ENCODE peak calls at places on chromosomes 5 and 9, in four cellular contexts. N is H1, S is heart left ventricle, R is ovary. Z is an unnamed sample.

GRCh38 chr5:73374520-73375235 is 73.9 kb downstream of the FOXD1 start:
- DNase-seq in R (no peak), S (no peak), N (no peak), Z (no peak)

GRCh38 chr9:71058660-71059059 is 62.8 kb downstream of the TRPM3 start:
- DNase-seq in R (no peak), S (no peak), N (no peak), Z (no peak)

GRCh38 chr5:17132444-17133083 is 84.9 kb upstream of the BASP1 start:
- DNase-seq in N (no peak), S (no peak), R (no peak), Z (peak)

GRCh38 chr5:131740477-131740876 is 56.3 kb downstream of the FNIP1 start:
- DNase-seq in R (no peak), N (no peak), S (no peak), Z (no peak)

GRCh38 chr9:127786773-127787123 is 914 bp downstream of the CDK9 start:
- DNase-seq in N (no peak), S (no peak), R (no peak), Z (no peak)

GRCh38 chr9:85969727-85970126 is 28.8 kb downstream of the NAA35 start:
- DNase-seq in N (no peak), R (no peak), S (no peak), Z (no peak)

GRCh38 chr5:140073296-140073695 is 30.2 kb upstream of the NRG2 start:
- DNase-seq in S (no peak), R (no peak), N (no peak), Z (no peak)

GRCh38 chr5:178357127-178357526 is 124.5 kb upstream of the PHYKPL start:
- DNase-seq in N (peak), S (peak), R (no peak), Z (no peak)

GRCh38 chr5:78129632-78130031 is 164.9 kb downstream of the AP3B1 start:
- DNase-seq in N (no peak), R (no peak), S (no peak), Z (no peak)

GRCh38 chr9:37029304-37029775 is 4.7 kb downstream of the PAX5 start:
- DNase-seq in S (no peak), N (peak), R (no peak), Z (no peak)

GRCh38 chr5:169263591-169263990 is 37.3 kb downstream of the SLIT3 start:
- DNase-seq in S (no peak), N (no peak), R (no peak), Z (no peak)

GRCh38 chr5:131952286-131952857 is 6.9 kb upstream of the MEIKIN start:
- DNase-seq in N (no peak), R (no peak), S (no peak), Z (no peak)

GRCh38 chr5:53407373-53407772 is 73.1 kb upstream of the FST start:
- DNase-seq in S (no peak), R (no peak), N (no peak), Z (no peak)

GRCh38 chr5:87844449-87844848 is 424.2 kb downstream of the TMEM161B start:
- DNase-seq in S (no peak), R (no peak), N (no peak), Z (no peak)

GRCh38 chr5:55480781-55481180 is 54.0 kb downstream of the PLPP1 start:
- DNase-seq in N (no peak), R (no peak), S (no peak), Z (no peak)

GRCh38 chr5:121366515-121366914 is 485.2 kb upstream of the FTMT start:
- DNase-seq in S (no peak), R (no peak), N (no peak), Z (no peak)

GRCh38 chr5:113866763-113867162 is 353.3 kb downstream of the YTHDC2 start:
- DNase-seq in N (no peak), S (no peak), R (no peak), Z (no peak)

GRCh38 chr9:1025131-1025530 is 25.0 kb upstream of the DMRT2 start:
- DNase-seq in R (no peak), S (no peak), N (no peak), Z (no peak)

GRCh38 chr5:38831909-38832308 is 13.9 kb upstream of the OSMR start:
- DNase-seq in R (no peak), S (no peak), N (no peak), Z (no peak)

GRCh38 chr9:108511200-108511756 is 344.5 kb downstream of the ACTL7B start:
- DNase-seq in N (no peak), R (no peak), S (no peak), Z (no peak)

GRCh38 chr5:143551765-143552164 is 148.3 kb upstream of the NR3C1 start:
- DNase-seq in R (no peak), N (no peak), S (no peak), Z (no peak)

GRCh38 chr9:134370213-134370492 is 43.9 kb downstream of the RXRA start:
- DNase-seq in R (peak), S (no peak), N (no peak), Z (no peak)
- TF ChIP-seq POLR2A in R (no peak), S (no peak), N (no peak), Z (no peak)

GRCh38 chr5:373710-374602 is 52.4 kb downstream of the AHRR start:
- DNase-seq in N (peak), R (peak), S (peak), Z (peak)
- TF ChIP-seq POLR2A in N (no peak), R (no peak), S (no peak), Z (no peak)

DNA sequence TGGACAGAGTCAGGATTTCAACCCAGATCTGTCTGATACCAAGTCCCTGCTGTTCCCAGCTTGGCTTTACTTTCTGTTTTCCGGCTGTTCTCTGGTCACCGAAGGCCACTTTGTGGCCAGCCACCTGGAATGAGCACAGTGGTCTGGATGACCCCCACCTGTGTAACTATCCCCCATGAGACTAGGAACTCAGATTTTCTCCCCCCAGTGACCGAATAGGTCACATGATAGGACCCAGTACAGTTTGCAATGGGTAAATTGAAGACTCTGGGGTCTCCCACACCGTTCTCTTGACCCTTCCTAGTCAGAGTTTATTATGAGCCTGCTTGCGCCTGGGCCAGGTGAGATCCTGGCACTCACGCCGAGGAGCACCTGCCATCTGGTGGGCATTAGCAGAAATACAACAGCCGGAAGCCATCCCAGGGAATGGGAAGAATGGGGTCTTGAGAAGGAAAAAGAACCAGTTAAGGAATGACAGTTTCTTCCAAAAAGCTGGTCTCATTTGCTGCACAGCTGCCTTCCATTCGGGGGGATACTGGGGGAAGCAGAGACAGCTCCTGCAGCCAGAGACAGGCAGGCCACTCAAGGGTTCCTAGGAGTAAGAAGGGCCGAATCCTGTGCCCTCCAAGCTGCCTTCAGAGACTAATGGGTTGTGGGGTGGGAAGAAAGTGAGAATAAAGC is 7.1 kb downstream of the PHYHD1 start:
- DNase-seq in R (peak), S (no peak), N (peak), Z (no peak)
- TF ChIP-seq POLR2A in R (no peak), S (no peak), N (no peak), Z (no peak)

GRCh38 chr9:136328622-136329041 is 1.3 kb downstream of the GPSM1 start:
- DNase-seq in S (peak), R (peak), N (no peak), Z (no peak)

GRCh38 chr9:136326777-136327312 is 494 bp upstream of the GPSM1 start:
- DNase-seq in S (no peak), N (no peak), R (no peak), Z (no peak)

GRCh38 chr9:136328011-136328621 is 777 bp downstream of the GPSM1 start:
- DNase-seq in S (peak), R (peak), N (no peak), Z (no peak)

GRCh38 chr9:136326061-136326776 is 1.1 kb upstream of the GPSM1 start:
- DNase-seq in S (peak), N (peak), R (peak), Z (no peak)

DNA sequence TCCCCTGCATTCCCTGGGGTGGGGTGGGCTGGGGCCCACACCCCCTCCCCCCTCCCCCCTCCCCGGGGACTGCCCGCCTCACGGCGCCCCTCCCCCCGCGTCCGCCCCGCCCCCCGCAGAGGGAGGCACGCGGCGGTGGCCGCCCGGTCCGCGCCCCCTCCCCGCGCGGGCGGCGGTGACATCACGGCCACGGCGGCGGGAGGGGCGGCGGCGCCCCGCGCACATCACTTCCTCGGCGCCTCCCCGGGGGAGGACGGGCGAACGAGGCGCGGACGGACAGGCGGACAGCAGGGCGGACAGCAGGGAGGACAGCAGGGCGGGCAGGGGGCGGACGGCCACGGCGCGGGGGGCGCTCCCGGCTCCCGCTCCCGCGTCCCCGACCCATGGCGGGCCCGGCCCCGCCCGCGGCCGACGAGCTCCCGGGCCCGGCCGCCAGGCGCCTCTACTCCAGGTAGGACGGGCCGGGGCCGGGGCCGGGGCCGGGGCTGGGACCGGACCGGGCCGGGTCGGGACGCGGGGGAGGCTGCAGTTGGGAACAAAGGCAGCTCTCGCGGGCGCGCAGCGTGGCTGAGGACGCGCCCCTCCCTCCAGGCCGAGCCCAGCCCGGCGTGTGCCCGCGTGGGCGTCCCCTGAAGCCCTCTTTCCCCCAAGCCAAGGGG is at the start of gene GPSM1:
- DNase-seq in S (peak), R (peak), N (no peak), Z (no peak)
- TF ChIP-seq POLR2A in S (no peak), R (peak), N (no peak), Z (no peak)

GRCh38 chr5:32711693-32712462 is 757 bp downstream of the NPR3 start:
- DNase-seq in S (no peak), N (peak), R (peak), Z (peak)
- TF ChIP-seq POLR2A in S (no peak), N (no peak), R (no peak), Z (no peak)

DNA sequence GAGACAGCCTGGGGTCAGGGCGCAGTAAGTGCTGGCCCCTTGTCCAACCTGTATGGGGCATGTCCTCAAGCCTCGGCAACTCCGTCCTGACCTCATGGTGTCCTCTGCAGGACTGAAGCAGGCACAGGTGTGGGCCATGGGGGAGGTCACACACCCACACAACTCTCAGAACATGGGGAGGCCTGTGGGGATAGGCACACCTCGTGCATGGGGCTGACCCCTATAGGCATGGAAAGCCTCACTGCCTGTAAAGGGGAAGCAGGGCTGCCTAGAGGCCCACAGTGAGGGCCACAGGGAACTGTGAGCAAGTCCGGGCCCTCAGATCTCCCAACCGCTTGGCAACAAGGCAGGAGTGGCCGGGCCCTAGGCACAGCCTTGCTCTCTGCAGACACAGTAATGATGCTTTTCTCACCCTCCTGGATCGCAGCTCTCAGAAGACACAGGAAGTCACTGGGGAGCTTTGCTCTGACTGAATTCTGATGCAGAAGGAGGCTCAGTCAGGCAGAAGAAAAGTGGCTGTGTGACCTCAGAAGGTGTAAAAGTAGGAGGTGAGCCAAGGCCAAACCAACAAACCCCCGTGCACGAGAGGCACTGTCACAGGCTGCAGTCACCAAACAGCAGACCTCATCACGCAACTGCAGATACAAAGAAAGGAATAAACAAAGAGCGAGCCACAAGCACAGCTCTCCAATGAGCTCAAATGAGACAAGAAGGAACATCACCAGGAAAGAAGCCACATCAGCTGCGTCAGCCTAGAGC is 5.4 kb downstream of the IPPK start:
- DNase-seq in S (no peak), N (no peak), R (no peak), Z (no peak)
- TF ChIP-seq POLR2A in S (no peak), N (no peak), R (no peak), Z (no peak)

GRCh38 chr9:78006734-78007133 is 24.9 kb downstream of the GNAQ start:
- DNase-seq in R (no peak), N (no peak), S (no peak), Z (no peak)
- TF ChIP-seq POLR2A in R (no peak), N (no peak), S (no peak), Z (no peak)

DNA sequence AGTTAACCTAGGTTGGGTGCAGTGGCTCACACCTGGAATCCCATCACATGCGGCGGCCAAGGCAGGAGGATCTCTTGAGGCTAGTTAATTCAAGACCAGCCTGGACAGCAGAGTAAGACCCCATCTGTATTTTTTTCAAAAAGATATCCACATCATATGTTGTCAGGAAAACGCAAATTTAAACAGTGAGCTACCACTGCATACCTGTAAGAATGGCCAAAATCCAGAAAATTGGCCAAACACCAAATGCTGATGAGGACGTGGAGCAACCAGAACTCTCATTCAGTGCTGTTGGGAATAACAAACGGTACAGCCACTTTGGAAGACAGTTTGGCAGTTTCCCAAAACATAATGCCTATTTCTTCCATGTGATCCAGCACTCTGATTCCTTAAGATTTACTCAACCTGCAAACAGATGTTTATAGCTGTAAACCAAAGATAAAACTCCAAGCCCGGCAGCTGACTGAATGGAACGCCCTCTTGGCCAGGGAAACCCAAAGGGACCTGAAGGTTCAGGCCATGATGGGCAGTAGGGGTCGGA is 12.4 kb downstream of the CEL start:
- DNase-seq in N (no peak), R (no peak), S (no peak), Z (no peak)
- TF ChIP-seq POLR2A in N (no peak), R (no peak), S (no peak), Z (no peak)

GRCh38 chr9:88808019-88808656 is 183.1 kb upstream of the S1PR3 start:
- DNase-seq in N (no peak), R (no peak), S (no peak), Z (no peak)

GRCh38 chr9:88808761-88809370 is 182.4 kb upstream of the S1PR3 start:
- DNase-seq in N (no peak), R (no peak), S (no peak), Z (no peak)

GRCh38 chr9:88809371-88809770 is 181.9 kb upstream of the S1PR3 start:
- DNase-seq in N (no peak), R (no peak), S (no peak), Z (no peak)

GRCh38 chr9:88805217-88805943 is 185.9 kb upstream of the S1PR3 start:
- DNase-seq in R (no peak), S (no peak), N (no peak), Z (no peak)

DNA sequence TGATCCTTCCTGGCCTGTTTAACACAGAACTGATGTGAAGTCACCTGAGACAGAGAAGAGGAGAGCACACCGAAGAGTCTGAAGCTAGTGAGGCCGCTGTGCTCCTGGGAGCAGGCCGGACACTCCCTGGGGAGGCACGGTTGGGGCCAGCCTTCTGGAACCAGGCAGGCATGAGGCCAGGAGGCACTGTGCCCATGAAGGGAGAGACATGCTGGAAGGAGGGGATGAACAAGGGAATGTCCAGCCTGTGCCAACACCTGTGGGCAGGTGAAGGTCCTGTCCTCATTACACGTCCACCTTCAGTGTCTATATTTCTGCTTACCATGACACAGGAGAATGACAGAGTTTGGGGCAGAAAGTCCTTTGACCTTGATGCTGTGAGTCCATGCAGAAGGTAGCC is 183.8 kb upstream of the S1PR3 start:
- DNase-seq in S (no peak), N (no peak), R (no peak), Z (no peak)
- TF ChIP-seq POLR2A in S (no peak), N (no peak), R (no peak), Z (no peak)

Z was measured in GM12891.